ENCODE peak calls at places on chromosomes 3 and 15, in four cellular contexts. One of them, this sample, is unnamed.

GRCh38 chr3:37324752-37325407 is 150.5 kb upstream of the LRRFIP2 start:
- DNase-seq in stomach: no peak
- DNase-seq in A549: no peak
- DNase-seq in HCT116: no peak
- DNase-seq in this sample: no peak

GRCh38 chr3:34312684-34313083 is 514.3 kb downstream of the PDCD6IP start:
- DNase-seq in stomach: no peak
- DNase-seq in A549: no peak
- DNase-seq in HCT116: no peak
- DNase-seq in this sample: no peak

GRCh38 chr3:117399311-117400068 is 689.9 kb downstream of the TUSC7 start:
- DNase-seq in stomach: no peak
- DNase-seq in A549: no peak
- DNase-seq in HCT116: no peak
- DNase-seq in this sample: no peak

GRCh38 chr3:151990696-151991376 is 117.4 kb downstream of the SUCNR1 start:
- DNase-seq in stomach: no peak
- DNase-seq in A549: no peak
- DNase-seq in HCT116: no peak
- DNase-seq in this sample: no peak

GRCh38 chr15:45409596-45409995 is 31.3 kb upstream of the GATM start:
- DNase-seq in stomach: no peak
- DNase-seq in A549: no peak
- DNase-seq in HCT116: no peak
- DNase-seq in this sample: peak; percentile 60

GRCh38 chr3:39056151-39056550 is 4.3 kb downstream of the WDR48 start:
- DNase-seq in stomach: no peak
- DNase-seq in A549: no peak
- DNase-seq in HCT116: no peak
- DNase-seq in this sample: no peak

GRCh38 chr15:45891766-45892165 is 256.9 kb downstream of the SQOR start:
- DNase-seq in stomach: peak; percentile 34
- DNase-seq in A549: no peak
- DNase-seq in HCT116: no peak
- DNase-seq in this sample: no peak

GRCh38 chr3:153768559-153769469 is 352.4 kb upstream of the ARHGEF26 start:
- DNase-seq in stomach: no peak
- DNase-seq in A549: peak; percentile 69
- DNase-seq in HCT116: peak; percentile 47
- DNase-seq in this sample: peak; percentile 40

GRCh38 chr15:89728254-89728653 is 22.8 kb downstream of the MESP1 start:
- DNase-seq in stomach: no peak
- DNase-seq in A549: no peak
- DNase-seq in HCT116: no peak
- DNase-seq in this sample: no peak

GRCh38 chr3:126294211-126294801 is 62.9 kb downstream of the KLF15 start:
- DNase-seq in stomach: no peak
- DNase-seq in A549: no peak
- DNase-seq in HCT116: no peak
- DNase-seq in this sample: no peak

GRCh38 chr15:55742498-55742926 is 440 bp downstream of the PRTG start:
- DNase-seq in stomach: no peak
- DNase-seq in A549: peak; percentile 53
- DNase-seq in HCT116: no peak
- DNase-seq in this sample: peak; percentile 61

GRCh38 chr15:72168131-72168825 is 29.3 kb downstream of the GRAMD2A start:
- DNase-seq in stomach: peak; percentile 34
- DNase-seq in A549: no peak
- DNase-seq in HCT116: no peak
- DNase-seq in this sample: peak; percentile 51

GRCh38 chr15:74449643-74450205 is 11.2 kb downstream of the UBL7 start:
- DNase-seq in stomach: no peak
- DNase-seq in A549: no peak
- DNase-seq in HCT116: no peak
- DNase-seq in this sample: no peak

GRCh38 chr15:57220220-57220619 is 156.1 kb upstream of the CGNL1 start:
- DNase-seq in stomach: no peak
- DNase-seq in A549: no peak
- DNase-seq in HCT116: no peak
- DNase-seq in this sample: no peak

GRCh38 chr15:50330921-50331320 is 24.1 kb downstream of the GABPB1 start:
- DNase-seq in stomach: no peak
- DNase-seq in A549: peak; percentile 13
- DNase-seq in HCT116: no peak
- DNase-seq in this sample: no peak

GRCh38 chr3:2657408-2657807 is 452.8 kb downstream of the IL5RA start:
- DNase-seq in stomach: no peak
- DNase-seq in A549: no peak
- DNase-seq in HCT116: no peak
- DNase-seq in this sample: no peak

GRCh38 chr15:41648097-41648496 is 12.1 kb upstream of the MGA start:
- DNase-seq in stomach: no peak
- DNase-seq in A549: no peak
- DNase-seq in HCT116: no peak
- DNase-seq in this sample: no peak

GRCh38 chr15:52527898-52528464 is 699 bp downstream of the MYO5A start:
- DNase-seq in stomach: peak; percentile 26
- DNase-seq in A549: peak; percentile 34
- DNase-seq in HCT116: no peak
- DNase-seq in this sample: peak; percentile 25

GRCh38 chr3:182241777-182242556 is 530.2 kb downstream of the SOX2 start:
- DNase-seq in stomach: no peak
- DNase-seq in A549: no peak
- DNase-seq in HCT116: no peak
- DNase-seq in this sample: no peak

GRCh38 chr15:50628421-50628820 is 58.2 kb downstream of the TRPM7 start:
- DNase-seq in stomach: no peak
- DNase-seq in A549: no peak
- DNase-seq in HCT116: no peak
- DNase-seq in this sample: no peak

GRCh38 chr3:81580399-81580798 is 181.0 kb downstream of the GBE1 start:
- DNase-seq in stomach: no peak
- DNase-seq in A549: no peak
- DNase-seq in HCT116: no peak
- DNase-seq in this sample: no peak

GRCh38 chr15:88431441-88431840 is 35.7 kb downstream of the MRPL46 start:
- DNase-seq in stomach: no peak
- DNase-seq in A549: no peak
- DNase-seq in HCT116: no peak
- DNase-seq in this sample: no peak

GRCh38 chr3:191549377-191549776 is 88.4 kb downstream of the PYDC2 start:
- DNase-seq in stomach: no peak
- DNase-seq in A549: no peak
- DNase-seq in HCT116: no peak
- DNase-seq in this sample: no peak

GRCh38 chr3:19543212-19543841 is 390.7 kb downstream of the EFHB start:
- DNase-seq in stomach: no peak
- DNase-seq in A549: peak; percentile 35
- DNase-seq in HCT116: peak; percentile 1
- DNase-seq in this sample: peak; percentile 22

GRCh38 chr15:45794768-45795486 is 160.1 kb downstream of the SQOR start:
- DNase-seq in stomach: no peak
- DNase-seq in A549: no peak
- DNase-seq in HCT116: no peak
- DNase-seq in this sample: no peak

GRCh38 chr15:39602143-39602542 is 21.3 kb downstream of the THBS1 start:
- DNase-seq in stomach: no peak
- DNase-seq in A549: no peak
- DNase-seq in HCT116: no peak
- DNase-seq in this sample: no peak

GRCh38 chr3:17195192-17195611 is 310.4 kb downstream of the PLCL2 start:
- DNase-seq in stomach: no peak
- DNase-seq in A549: no peak
- DNase-seq in HCT116: no peak
- DNase-seq in this sample: no peak

GRCh38 chr3:107436029-107436428 is 58.8 kb downstream of the CCDC54 start:
- DNase-seq in stomach: no peak
- DNase-seq in A549: no peak
- DNase-seq in HCT116: no peak
- DNase-seq in this sample: no peak

GRCh38 chr3:58604031-58604430 is 26.8 kb upstream of the FAM107A start:
- DNase-seq in stomach: no peak
- DNase-seq in A549: no peak
- DNase-seq in HCT116: no peak
- DNase-seq in this sample: no peak

GRCh38 chr3:188510366-188510765 is 356.4 kb downstream of the LPP start:
- DNase-seq in stomach: no peak
- DNase-seq in A549: no peak
- DNase-seq in HCT116: no peak
- DNase-seq in this sample: no peak

GRCh38 chr3:127216415-127217261 is 23.7 kb downstream of the PRR23E start:
- DNase-seq in stomach: no peak
- DNase-seq in A549: no peak
- DNase-seq in HCT116: no peak
- DNase-seq in this sample: no peak

GRCh38 chr3:72847751-72848702 is at the start of gene SHQ1:
- DNase-seq in stomach: peak; percentile 97
- DNase-seq in A549: peak; percentile 92
- DNase-seq in HCT116: peak; percentile 82
- DNase-seq in this sample: peak; percentile 97
- TF ChIP-seq POLR2A in stomach: no peak
- TF ChIP-seq POLR2A in A549: peak; percentile 88
- TF ChIP-seq POLR2A in HCT116: peak; percentile 65
- TF ChIP-seq POLR2A in this sample: peak; percentile 73

DNA sequence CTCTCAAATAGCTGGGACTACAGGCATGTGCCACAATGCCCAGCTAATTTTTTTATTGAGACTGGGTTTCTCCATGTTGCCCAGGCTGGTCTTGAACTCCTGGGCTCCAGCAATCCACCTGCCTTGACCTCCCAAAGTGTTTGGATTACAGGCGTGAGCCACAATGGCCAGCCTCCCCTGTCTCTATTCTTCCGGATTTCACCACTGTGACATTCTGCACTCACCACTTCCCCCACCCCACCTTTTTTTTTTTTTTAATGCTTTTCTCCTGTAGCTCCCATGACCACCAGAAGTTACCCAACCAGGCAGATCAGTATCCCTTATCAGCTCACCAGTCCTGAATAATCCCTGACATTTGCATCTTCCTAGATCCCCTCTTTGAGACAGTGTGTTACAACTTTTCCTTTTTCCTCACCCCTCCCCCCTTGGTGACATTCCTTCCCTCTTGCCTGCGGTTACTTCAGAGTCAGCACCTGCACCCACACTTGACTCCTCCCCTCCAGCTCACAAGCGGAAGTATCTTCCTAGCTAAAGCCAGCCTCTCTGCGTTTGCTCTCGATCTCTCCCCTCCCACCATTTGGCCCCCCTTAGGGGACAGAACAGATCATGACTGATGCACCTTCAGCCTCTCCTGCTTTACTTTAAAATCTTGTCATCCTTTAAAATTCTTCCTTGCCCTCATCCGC is 13.5 kb upstream of the ZNF592 start:
- DNase-seq in stomach: peak; percentile 75
- DNase-seq in A549: peak; percentile 93
- DNase-seq in HCT116: peak; percentile 85
- DNase-seq in this sample: peak; percentile 80
- H3K4me1 ChIP-seq in stomach: peaks cover 16% of the 10 kb centered on the region
- H3K4me1 ChIP-seq in A549: peaks cover 41% of the 10 kb centered on the region
- H3K4me1 ChIP-seq in HCT116: peaks cover 40% of the 10 kb centered on the region
- H3K4me1 ChIP-seq in this sample: peaks cover 4% of the 10 kb centered on the region

GRCh38 chr3:53161820-53162671 is 1.0 kb downstream of the PRKCD start:
- DNase-seq in stomach: no peak
- DNase-seq in A549: peak; percentile 16
- DNase-seq in HCT116: no peak
- DNase-seq in this sample: peak; percentile 51
- H3K4me3 ChIP-seq in stomach: peak overlapping the region; percentile 92
- H3K4me3 ChIP-seq in A549: peak overlapping the region; percentile 100
- H3K4me3 ChIP-seq in HCT116: peak overlapping the region; percentile 90
- H3K4me3 ChIP-seq in this sample: peak overlapping the region; percentile 94

GRCh38 chr3:4741404-4742307 is 237.6 kb upstream of the BHLHE40 start:
- DNase-seq in stomach: peak; percentile 65
- DNase-seq in A549: peak; percentile 97
- DNase-seq in HCT116: peak; percentile 83
- DNase-seq in this sample: peak; percentile 72
- TF ChIP-seq POLR2A in stomach: no peak
- TF ChIP-seq POLR2A in A549: no peak
- TF ChIP-seq POLR2A in HCT116: no peak
- TF ChIP-seq POLR2A in this sample: peak; percentile 55

GRCh38 chr3:42735021-42735420 is 32.4 kb upstream of the HHATL start:
- DNase-seq in stomach: no peak
- DNase-seq in A549: no peak
- DNase-seq in HCT116: no peak
- DNase-seq in this sample: peak; percentile 80

GRCh38 chr3:42734263-42734860 is 31.8 kb upstream of the HHATL start:
- DNase-seq in stomach: no peak
- DNase-seq in A549: no peak
- DNase-seq in HCT116: no peak
- DNase-seq in this sample: no peak

GRCh38 chr3:42736531-42736930 is 33.9 kb upstream of the HHATL start:
- DNase-seq in stomach: no peak
- DNase-seq in A549: no peak
- DNase-seq in HCT116: no peak
- DNase-seq in this sample: no peak

GRCh38 chr3:42736081-42736480 is 33.5 kb upstream of the HHATL start:
- DNase-seq in stomach: no peak
- DNase-seq in A549: no peak
- DNase-seq in HCT116: no peak
- DNase-seq in this sample: peak; percentile 59

GRCh38 chr3:42735609-42736008 is 33.0 kb upstream of the HHATL start:
- DNase-seq in stomach: no peak
- DNase-seq in A549: no peak
- DNase-seq in HCT116: no peak
- DNase-seq in this sample: no peak
- H3K4me1 ChIP-seq in stomach: no peaks in the 10 kb centered on the region
- H3K4me1 ChIP-seq in A549: no peaks in the 10 kb centered on the region
- H3K4me1 ChIP-seq in HCT116: no peaks in the 10 kb centered on the region
- H3K4me1 ChIP-seq in this sample: peaks cover 16% of the 10 kb centered on the region

GRCh38 chr3:100128565-100128964 is 14.3 kb upstream of the FILIP1L start:
- DNase-seq in stomach: no peak
- DNase-seq in A549: no peak
- DNase-seq in HCT116: no peak
- DNase-seq in this sample: no peak

GRCh38 chr3:100125539-100125938 is 11.2 kb upstream of the FILIP1L start:
- DNase-seq in stomach: no peak
- DNase-seq in A549: no peak
- DNase-seq in HCT116: no peak
- DNase-seq in this sample: no peak

GRCh38 chr3:100129944-100130343 is 15.6 kb upstream of the FILIP1L start:
- DNase-seq in stomach: no peak
- DNase-seq in A549: no peak
- DNase-seq in HCT116: no peak
- DNase-seq in this sample: no peak

GRCh38 chr3:100124116-100124767 is 9.9 kb upstream of the FILIP1L start:
- DNase-seq in stomach: no peak
- DNase-seq in A549: no peak
- DNase-seq in HCT116: no peak
- DNase-seq in this sample: no peak

DNA sequence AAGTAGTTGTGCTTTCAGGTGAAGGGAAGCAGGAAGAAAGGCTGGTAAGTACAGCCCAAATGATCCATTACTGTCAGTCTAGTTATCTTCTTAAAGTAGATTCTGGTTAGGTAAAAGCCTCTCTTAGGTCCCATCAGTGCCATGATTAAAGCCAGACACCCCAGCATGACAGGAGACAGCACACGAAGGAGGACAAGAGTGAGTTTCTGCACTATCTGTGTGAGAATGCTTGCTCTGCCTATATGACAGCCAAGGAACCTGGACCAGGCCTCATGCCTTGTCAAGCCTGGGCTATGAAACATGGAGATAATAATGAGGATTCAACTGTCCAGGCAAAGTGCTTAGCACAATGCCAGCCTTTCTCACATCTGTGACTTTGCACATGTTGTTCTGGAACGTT is 13.5 kb upstream of the FILIP1L start:
- DNase-seq in stomach: no peak
- DNase-seq in A549: no peak
- DNase-seq in HCT116: no peak
- DNase-seq in this sample: no peak
- H3K4me3 ChIP-seq in stomach: no peak overlapping the region
- H3K4me3 ChIP-seq in A549: no peak overlapping the region
- H3K4me3 ChIP-seq in HCT116: no peak overlapping the region
- H3K4me3 ChIP-seq in this sample: no peak overlapping the region

This sample was measured in thyroid gland.